ENCODE peak calls at places on chromosomes 7 and 10, in five cellular contexts. One of them, this sample, is unnamed.

GRCh38 chr7:29592866-29593265 is 29.2 kb downstream of the PRR15 start:
- DNase-seq in psoas muscle: no peak
- DNase-seq in IMR-90: no peak
- DNase-seq in upper lobe of right lung: no peak
- DNase-seq in keratinocyte: no peak
- DNase-seq in this sample: no peak

GRCh38 chr10:110074298-110074697 is 66.5 kb downstream of the ADD3 start:
- DNase-seq in psoas muscle: no peak
- DNase-seq in IMR-90: no peak
- DNase-seq in upper lobe of right lung: no peak
- DNase-seq in keratinocyte: no peak
- DNase-seq in this sample: no peak

GRCh38 chr10:49662169-49662830 is 17.2 kb upstream of the C10orf53 start:
- DNase-seq in psoas muscle: no peak
- DNase-seq in IMR-90: no peak
- DNase-seq in upper lobe of right lung: no peak
- DNase-seq in keratinocyte: no peak
- DNase-seq in this sample: no peak

GRCh38 chr10:67663449-67664087 is 32.4 kb downstream of the CTNNA3 start:
- DNase-seq in psoas muscle: peak; percentile 72
- DNase-seq in IMR-90: no peak
- DNase-seq in upper lobe of right lung: no peak
- DNase-seq in keratinocyte: no peak
- DNase-seq in this sample: no peak

GRCh38 chr10:65342226-65342625 is 1583.6 kb upstream of the LRRTM3 start:
- DNase-seq in psoas muscle: no peak
- DNase-seq in IMR-90: no peak
- DNase-seq in upper lobe of right lung: no peak
- DNase-seq in keratinocyte: no peak
- DNase-seq in this sample: no peak

GRCh38 chr7:149166142-149166541 is 18.9 kb downstream of the ZNF398 start:
- DNase-seq in psoas muscle: no peak
- DNase-seq in IMR-90: no peak
- DNase-seq in upper lobe of right lung: no peak
- DNase-seq in keratinocyte: no peak
- DNase-seq in this sample: no peak

GRCh38 chr10:87547734-87548311 is 43.1 kb downstream of the MINPP1 start:
- DNase-seq in psoas muscle: no peak
- DNase-seq in IMR-90: peak; percentile 91
- DNase-seq in upper lobe of right lung: no peak
- DNase-seq in keratinocyte: no peak
- DNase-seq in this sample: no peak

GRCh38 chr10:79053481-79054202 is 15.1 kb upstream of the ZMIZ1 start:
- DNase-seq in psoas muscle: peak; percentile 23
- DNase-seq in IMR-90: no peak
- DNase-seq in upper lobe of right lung: peak; percentile 33
- DNase-seq in keratinocyte: no peak
- DNase-seq in this sample: no peak

GRCh38 chr7:71871446-71871845 is 540.7 kb downstream of the CALN1 start:
- DNase-seq in psoas muscle: no peak
- DNase-seq in IMR-90: no peak
- DNase-seq in upper lobe of right lung: no peak
- DNase-seq in keratinocyte: no peak
- DNase-seq in this sample: no peak

GRCh38 chr7:88455696-88456095 is 149.0 kb upstream of the STEAP4 start:
- DNase-seq in psoas muscle: no peak
- DNase-seq in IMR-90: no peak
- DNase-seq in upper lobe of right lung: no peak
- DNase-seq in keratinocyte: no peak
- DNase-seq in this sample: no peak

GRCh38 chr7:53303781-53304180 is 268.3 kb downstream of the POM121L12 start:
- DNase-seq in psoas muscle: no peak
- DNase-seq in IMR-90: no peak
- DNase-seq in upper lobe of right lung: no peak
- DNase-seq in keratinocyte: no peak
- DNase-seq in this sample: no peak

GRCh38 chr7:139714163-139714901 is 63.5 kb downstream of the HIPK2 start:
- DNase-seq in psoas muscle: peak; percentile 66
- DNase-seq in IMR-90: no peak
- DNase-seq in upper lobe of right lung: peak; percentile 80
- DNase-seq in keratinocyte: no peak
- DNase-seq in this sample: no peak

GRCh38 chr10:111211756-111212155 is 134.9 kb downstream of the ADRA2A start:
- DNase-seq in psoas muscle: no peak
- DNase-seq in IMR-90: peak; percentile 2
- DNase-seq in upper lobe of right lung: no peak
- DNase-seq in keratinocyte: no peak
- DNase-seq in this sample: no peak

GRCh38 chr7:64101126-64101942 is 56.1 kb downstream of the ZNF727 start:
- DNase-seq in psoas muscle: no peak
- DNase-seq in IMR-90: no peak
- DNase-seq in upper lobe of right lung: peak; percentile 18
- DNase-seq in keratinocyte: no peak
- DNase-seq in this sample: no peak

GRCh38 chr7:128836729-128837348 is 6.6 kb downstream of the FLNC start:
- DNase-seq in psoas muscle: peak; percentile 62
- DNase-seq in IMR-90: no peak
- DNase-seq in upper lobe of right lung: no peak
- DNase-seq in keratinocyte: no peak
- DNase-seq in this sample: no peak

GRCh38 chr10:110535958-110536891 is 31.3 kb upstream of the SMC3 start:
- DNase-seq in psoas muscle: no peak
- DNase-seq in IMR-90: peak; percentile 92
- DNase-seq in upper lobe of right lung: peak; percentile 80
- DNase-seq in keratinocyte: no peak
- DNase-seq in this sample: no peak

GRCh38 chr10:117398014-117398413 is 22.8 kb upstream of the PDZD8 start:
- DNase-seq in psoas muscle: no peak
- DNase-seq in IMR-90: no peak
- DNase-seq in upper lobe of right lung: no peak
- DNase-seq in keratinocyte: no peak
- DNase-seq in this sample: no peak
- H3K4me3 ChIP-seq in psoas muscle: no peak overlapping the region
- H3K4me3 ChIP-seq in IMR-90: no peak overlapping the region
- H3K4me3 ChIP-seq in upper lobe of right lung: no peak overlapping the region
- H3K4me3 ChIP-seq in keratinocyte: no peak overlapping the region
- H3K4me3 ChIP-seq in this sample: no peak overlapping the region

GRCh38 chr7:47328392-47329319 is 253.3 kb downstream of the TNS3 start:
- DNase-seq in psoas muscle: no peak
- DNase-seq in IMR-90: no peak
- DNase-seq in upper lobe of right lung: no peak
- DNase-seq in keratinocyte: no peak
- DNase-seq in this sample: no peak

GRCh38 chr7:47329320-47329926 is 252.5 kb downstream of the TNS3 start:
- DNase-seq in psoas muscle: no peak
- DNase-seq in IMR-90: peak; percentile 44
- DNase-seq in upper lobe of right lung: no peak
- DNase-seq in keratinocyte: no peak
- DNase-seq in this sample: no peak

GRCh38 chr7:47330561-47331178 is 251.2 kb downstream of the TNS3 start:
- DNase-seq in psoas muscle: no peak
- DNase-seq in IMR-90: no peak
- DNase-seq in upper lobe of right lung: no peak
- DNase-seq in keratinocyte: no peak
- DNase-seq in this sample: no peak

GRCh38 chr7:47331179-47331565 is 250.7 kb downstream of the TNS3 start:
- DNase-seq in psoas muscle: no peak
- DNase-seq in IMR-90: no peak
- DNase-seq in upper lobe of right lung: no peak
- DNase-seq in keratinocyte: no peak
- DNase-seq in this sample: no peak

GRCh38 chr7:47330026-47330425 is 251.9 kb downstream of the TNS3 start:
- DNase-seq in psoas muscle: no peak
- DNase-seq in IMR-90: no peak
- DNase-seq in upper lobe of right lung: no peak
- DNase-seq in keratinocyte: no peak
- DNase-seq in this sample: no peak
- H3K4me1 ChIP-seq in psoas muscle: peaks cover 44% of the 10 kb centered on the region
- H3K4me1 ChIP-seq in IMR-90: peaks cover 53% of the 10 kb centered on the region
- H3K4me1 ChIP-seq in upper lobe of right lung: peaks cover 62% of the 10 kb centered on the region
- H3K4me1 ChIP-seq in keratinocyte: peaks cover 52% of the 10 kb centered on the region
- H3K4me1 ChIP-seq in this sample: peaks cover 58% of the 10 kb centered on the region

GRCh38 chr7:28178537-28178936 is 2.1 kb downstream of the JAZF1 start:
- DNase-seq in psoas muscle: no peak
- DNase-seq in IMR-90: no peak
- DNase-seq in upper lobe of right lung: no peak
- DNase-seq in keratinocyte: no peak
- DNase-seq in this sample: no peak
- H3K4me3 ChIP-seq in psoas muscle: peak overlapping the region; percentile 79
- H3K4me3 ChIP-seq in IMR-90: peak overlapping the region; percentile 100
- H3K4me3 ChIP-seq in upper lobe of right lung: peak overlapping the region; percentile 67
- H3K4me3 ChIP-seq in keratinocyte: peak overlapping the region; percentile 78
- H3K4me3 ChIP-seq in this sample: peak overlapping the region; percentile 33

DNA sequence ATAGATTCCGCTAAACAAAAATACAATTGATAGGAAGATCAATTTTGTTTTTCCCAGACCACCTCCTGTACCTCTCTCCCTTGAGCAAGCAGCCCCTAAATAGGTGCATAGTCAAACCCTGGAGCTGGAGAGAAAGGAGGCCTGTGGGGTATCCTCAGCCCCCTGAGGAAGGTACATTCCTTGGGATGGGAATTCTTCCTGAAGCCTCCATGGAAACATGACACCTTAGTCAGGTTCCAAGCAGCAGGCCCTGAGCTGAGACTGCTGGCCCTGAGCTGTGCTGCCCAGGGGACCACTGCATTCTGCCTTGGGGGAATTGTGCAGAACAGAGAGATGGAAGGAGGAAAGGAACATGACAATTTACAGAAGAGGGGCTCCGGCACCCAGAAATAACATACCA is 7.4 kb downstream of the HNRNPF start:
- DNase-seq in psoas muscle: no peak
- DNase-seq in IMR-90: no peak
- DNase-seq in upper lobe of right lung: no peak
- DNase-seq in keratinocyte: no peak
- DNase-seq in this sample: no peak
- H3K4me1 ChIP-seq in psoas muscle: peaks cover 78% of the 10 kb centered on the region
- H3K4me1 ChIP-seq in IMR-90: peaks cover 15% of the 10 kb centered on the region
- H3K4me1 ChIP-seq in upper lobe of right lung: peaks cover 83% of the 10 kb centered on the region
- H3K4me1 ChIP-seq in keratinocyte: peaks cover 66% of the 10 kb centered on the region
- H3K4me1 ChIP-seq in this sample: peaks cover 75% of the 10 kb centered on the region

GRCh38 chr10:101215397-101216206 is 13.7 kb downstream of the LBX1 start:
- DNase-seq in psoas muscle: no peak
- DNase-seq in IMR-90: no peak
- DNase-seq in upper lobe of right lung: no peak
- DNase-seq in keratinocyte: no peak
- DNase-seq in this sample: no peak
- H3K4me3 ChIP-seq in psoas muscle: no peak overlapping the region
- H3K4me3 ChIP-seq in IMR-90: no peak overlapping the region
- H3K4me3 ChIP-seq in upper lobe of right lung: no peak overlapping the region
- H3K4me3 ChIP-seq in keratinocyte: no peak overlapping the region
- H3K4me3 ChIP-seq in this sample: no peak overlapping the region

DNA sequence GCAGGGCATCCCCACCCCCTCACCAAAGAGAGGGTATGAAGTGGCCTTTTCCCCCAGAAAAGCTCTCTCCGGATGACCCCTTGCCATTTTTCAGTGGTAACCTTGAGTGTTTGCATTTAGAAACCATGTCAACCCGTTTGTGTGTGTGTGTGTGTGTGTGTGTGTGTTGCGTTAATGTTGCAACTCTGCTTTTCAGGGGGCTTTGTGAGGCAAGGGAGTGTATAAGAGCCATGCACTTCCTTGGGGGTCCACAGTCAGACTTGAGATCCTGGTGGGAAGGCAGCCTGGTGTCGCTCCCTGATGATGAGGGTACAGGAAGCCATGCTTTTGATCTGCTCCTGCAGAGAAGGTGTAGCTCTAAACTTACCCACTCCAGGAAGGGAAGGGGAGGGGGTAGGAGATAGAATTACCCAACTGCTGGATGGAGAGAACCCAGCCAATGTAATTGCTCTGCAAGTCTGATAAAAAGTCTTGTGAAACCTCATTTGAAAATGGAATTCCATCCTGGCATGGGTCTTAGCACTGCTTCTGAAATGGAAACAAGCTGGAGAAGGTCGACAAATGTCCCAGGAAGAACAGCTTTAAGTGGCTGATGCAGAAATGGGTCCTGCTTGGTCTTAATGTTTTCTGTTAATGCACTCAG is 10.7 kb downstream of the GRK5 start:
- DNase-seq in psoas muscle: no peak
- DNase-seq in IMR-90: peak; percentile 69
- DNase-seq in upper lobe of right lung: no peak
- DNase-seq in keratinocyte: no peak
- DNase-seq in this sample: no peak
- H3K4me1 ChIP-seq in psoas muscle: no peaks in the 10 kb centered on the region
- H3K4me1 ChIP-seq in IMR-90: peaks cover 38% of the 10 kb centered on the region
- H3K4me1 ChIP-seq in upper lobe of right lung: peaks cover 69% of the 10 kb centered on the region
- H3K4me1 ChIP-seq in keratinocyte: no peaks in the 10 kb centered on the region
- H3K4me1 ChIP-seq in this sample: no peaks in the 10 kb centered on the region

DNA sequence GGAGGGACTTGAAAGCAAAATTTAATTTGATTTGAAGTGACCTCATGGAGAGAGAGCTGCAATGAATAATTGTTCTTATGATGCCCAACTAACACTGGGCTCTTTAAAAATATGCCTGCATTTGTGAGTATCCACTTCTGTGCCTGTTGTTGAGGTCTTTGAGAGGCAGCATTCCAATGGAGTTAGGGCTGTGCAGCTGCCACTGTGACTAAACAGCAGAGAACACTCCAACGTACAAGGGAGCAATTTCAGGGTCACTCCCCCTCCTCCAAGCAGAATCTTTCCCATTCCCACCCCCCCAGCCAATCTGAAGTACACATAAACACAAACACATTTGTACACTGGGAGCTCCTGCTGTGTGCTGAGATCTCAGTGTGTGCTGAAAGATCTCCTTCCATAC is 28.0 kb upstream of the GSAP start:
- DNase-seq in psoas muscle: no peak
- DNase-seq in IMR-90: peak; percentile 75
- DNase-seq in upper lobe of right lung: no peak
- DNase-seq in keratinocyte: no peak
- DNase-seq in this sample: no peak
- H3K4me3 ChIP-seq in psoas muscle: no peak overlapping the region
- H3K4me3 ChIP-seq in IMR-90: no peak overlapping the region
- H3K4me3 ChIP-seq in upper lobe of right lung: no peak overlapping the region
- H3K4me3 ChIP-seq in keratinocyte: no peak overlapping the region
- H3K4me3 ChIP-seq in this sample: no peak overlapping the region